ENCODE peak calls at places on chromosomes 11 and 22, in four cellular contexts. Q, H, J and O are unnamed samples. For H3K4me1, the result is how much of the 10 kb centered on the place peaks cover.

GRCh38 chr11:102530558-102530957 is at the start of gene MMP7:
- DNase-seq in J (no peak), H (no peak), Q (no peak), O (peak)

GRCh38 chr11:34239465-34240149 is 118.2 kb downstream of the ABTB2 start:
- DNase-seq in H (no peak), Q (no peak), J (no peak), O (no peak)

GRCh38 chr11:3614742-3615171 is 27.0 kb downstream of the ART5 start:
- DNase-seq in J (peak), Q (no peak), H (no peak), O (no peak)

GRCh38 chr11:9703280-9703679 is 39.4 kb downstream of the SWAP70 start:
- DNase-seq in Q (no peak), J (no peak), H (no peak), O (no peak)

GRCh38 chr22:50141462-50141861 is 29.1 kb upstream of the PANX2 start:
- DNase-seq in H (no peak), Q (no peak), J (no peak), O (no peak)

GRCh38 chr11:85483861-85484260 is 143.3 kb downstream of the DLG2 start:
- DNase-seq in H (no peak), Q (no peak), J (no peak), O (no peak)

GRCh38 chr11:91947215-91947614 is 277.4 kb upstream of the FAT3 start:
- DNase-seq in J (no peak), H (no peak), Q (no peak), O (no peak)

GRCh38 chr11:32210601-32211000 is 119.7 kb downstream of the RCN1 start:
- DNase-seq in Q (no peak), J (no peak), H (no peak), O (no peak)

GRCh38 chr11:74826901-74827300 is 78.3 kb downstream of the RNF169 start:
- DNase-seq in Q (no peak), J (no peak), H (no peak), O (peak)

GRCh38 chr11:57150454-57150917 is 31.3 kb upstream of the LRRC55 start:
- DNase-seq in J (no peak), Q (peak), H (no peak), O (no peak)

GRCh38 chr11:68341557-68342458 is 29.4 kb downstream of the LRP5 start:
- DNase-seq in J (no peak), Q (no peak), H (no peak), O (no peak)

GRCh38 chr11:1371377-1371776 is 18.4 kb upstream of the BRSK2 start:
- DNase-seq in H (no peak), J (no peak), Q (no peak), O (no peak)

GRCh38 chr11:62895501-62895900 is 14.8 kb downstream of the SLC3A2 start:
- DNase-seq in H (no peak), Q (no peak), J (no peak), O (no peak)

GRCh38 chr11:60348116-60348515 is 21.1 kb downstream of the MS4A6E start:
- DNase-seq in Q (no peak), H (no peak), J (no peak), O (no peak)

GRCh38 chr11:33536178-33536577 is 164.4 kb downstream of the C11orf91 start:
- DNase-seq in J (no peak), Q (no peak), H (no peak), O (no peak)

GRCh38 chr22:36301851-36302250 is 48.9 kb downstream of the APOL1 start:
- DNase-seq in Q (no peak), J (no peak), H (no peak), O (no peak)

GRCh38 chr11:100928426-100928825 is 201.2 kb downstream of the PGR start:
- DNase-seq in J (no peak), H (no peak), Q (no peak), O (no peak)

GRCh38 chr11:46827995-46828394 is 18.1 kb downstream of the CKAP5 start:
- DNase-seq in J (no peak), H (no peak), Q (no peak), O (no peak)

GRCh38 chr22:37182101-37182948 is 5.7 kb downstream of the C1QTNF6 start:
- DNase-seq in Q (peak), J (no peak), H (no peak), O (peak)

DNA sequence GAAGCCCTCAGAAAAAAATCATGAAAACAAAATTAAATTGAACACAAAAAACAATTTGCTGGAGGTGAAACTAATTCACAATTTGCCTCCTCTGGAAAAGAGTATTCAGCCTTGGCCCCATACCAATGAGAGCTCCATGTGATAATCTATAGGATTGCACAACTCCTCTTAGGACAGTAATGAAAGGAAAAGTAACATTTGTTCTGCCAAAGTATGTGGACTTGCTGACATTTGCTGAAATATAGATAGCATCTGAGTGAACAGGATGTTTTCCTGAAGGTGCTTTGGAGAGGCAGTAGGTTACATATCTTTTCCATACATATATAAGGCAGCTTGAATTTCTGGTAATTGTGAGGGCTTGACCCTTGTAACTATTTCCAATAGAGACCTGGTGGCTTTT is 122.8 kb downstream of the OR4C45 start:
- DNase-seq in H (no peak), J (no peak), Q (no peak), O (no peak)
- TF ChIP-seq RAD21 in H (no peak), J (no peak), Q (no peak), O (no peak)

DNA sequence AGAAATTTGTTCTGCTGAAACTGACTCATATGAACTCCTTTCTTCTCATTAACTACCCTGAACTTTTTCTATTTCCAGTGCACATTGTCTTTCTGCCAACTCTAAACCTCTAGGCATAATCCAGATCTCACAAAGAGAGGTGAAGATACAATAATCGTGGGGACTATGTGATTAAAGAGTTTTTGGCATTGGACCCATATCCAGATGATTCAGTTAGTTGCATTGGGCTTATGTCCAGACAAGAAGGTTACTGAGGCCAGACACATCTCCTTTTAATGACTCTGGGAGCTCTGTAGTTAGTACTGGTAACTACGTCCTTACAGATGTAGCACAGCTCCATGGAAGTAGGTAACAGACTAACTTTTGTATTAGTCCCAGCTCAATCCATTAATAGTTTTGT is 273.0 kb downstream of the CASP12 start:
- DNase-seq in Q (no peak), H (no peak), J (no peak), O (no peak)
- TF ChIP-seq JUNB in Q (no peak), H (no peak), J (no peak), O (no peak)

GRCh38 chr22:44632823-44633478 is 69.1 kb upstream of the PRR5 start:
- DNase-seq in H (no peak), Q (no peak), J (no peak), O (no peak)
- H3K4me1 ChIP-seq in H (under half), Q (under half), J (under half), O (under half)

DNA sequence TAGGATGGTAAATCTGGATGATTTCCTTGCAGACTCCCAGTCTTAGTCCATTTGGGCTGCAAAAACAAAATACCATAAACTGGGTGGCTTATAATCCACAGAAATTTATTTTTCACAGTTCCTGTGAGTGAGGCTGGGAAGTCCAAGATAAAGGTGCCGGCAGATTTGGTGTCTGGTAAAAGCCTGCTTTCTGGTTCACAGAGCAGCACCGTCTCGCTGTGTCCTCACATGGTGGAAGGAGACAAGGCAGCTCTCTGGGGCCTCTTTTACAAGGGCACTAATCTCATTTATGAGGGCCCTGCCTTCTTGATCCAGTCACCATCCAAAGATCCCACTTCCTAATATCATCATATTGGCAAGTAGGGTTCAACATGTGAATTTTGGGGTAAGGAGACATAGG is 8.9 kb downstream of the USP47 start:
- DNase-seq in H (no peak), Q (no peak), J (no peak), O (no peak)
- TF ChIP-seq RAD21 in H (no peak), Q (no peak), J (no peak), O (no peak)

DNA sequence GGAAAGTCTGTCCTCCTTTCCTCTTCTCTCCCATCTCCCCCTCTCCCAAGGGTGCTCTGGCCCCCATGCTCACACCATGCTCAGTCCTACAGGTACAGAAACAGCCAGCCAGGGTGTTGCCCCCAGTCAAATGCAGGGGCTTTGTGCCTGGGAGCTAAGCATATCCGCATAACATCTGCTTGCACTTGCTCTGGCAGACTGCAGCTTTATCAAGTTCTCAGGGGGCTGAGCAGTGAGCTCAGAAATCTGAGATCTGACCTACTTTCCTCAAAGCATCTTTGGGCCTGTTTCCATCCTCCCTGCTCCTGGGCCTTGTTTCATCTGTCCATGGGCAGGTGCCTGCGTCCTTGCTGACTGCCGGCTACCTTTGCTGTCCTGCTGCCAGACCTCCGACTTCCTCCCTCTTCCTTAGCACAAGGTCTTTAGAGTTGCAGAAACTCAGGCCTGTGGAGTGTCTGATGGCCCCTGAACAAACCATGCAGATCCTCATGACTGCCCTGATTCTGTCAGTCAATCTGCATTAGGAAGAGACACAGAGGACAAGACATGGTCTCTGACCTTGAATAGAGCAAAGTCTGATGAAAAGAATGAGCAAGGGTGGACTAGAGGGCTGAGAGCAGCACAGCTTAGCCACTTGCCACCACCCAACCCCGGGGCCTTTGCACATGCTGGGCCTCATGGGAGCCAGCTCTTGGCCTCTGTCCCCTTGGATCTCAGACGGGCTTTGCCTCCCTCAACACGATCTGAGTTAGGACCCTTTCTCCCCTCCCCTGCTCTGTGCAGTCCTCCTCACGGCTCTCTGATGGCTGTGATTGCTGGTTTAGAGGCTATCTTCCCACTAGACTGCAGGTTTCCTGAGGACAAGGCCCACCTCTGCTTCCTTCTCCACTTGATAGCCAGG is 131.4 kb upstream of the B3GAT1 start:
- DNase-seq in H (no peak), J (no peak), Q (no peak), O (no peak)
- TF ChIP-seq JUNB in H (no peak), J (no peak), Q (no peak), O (no peak)

DNA sequence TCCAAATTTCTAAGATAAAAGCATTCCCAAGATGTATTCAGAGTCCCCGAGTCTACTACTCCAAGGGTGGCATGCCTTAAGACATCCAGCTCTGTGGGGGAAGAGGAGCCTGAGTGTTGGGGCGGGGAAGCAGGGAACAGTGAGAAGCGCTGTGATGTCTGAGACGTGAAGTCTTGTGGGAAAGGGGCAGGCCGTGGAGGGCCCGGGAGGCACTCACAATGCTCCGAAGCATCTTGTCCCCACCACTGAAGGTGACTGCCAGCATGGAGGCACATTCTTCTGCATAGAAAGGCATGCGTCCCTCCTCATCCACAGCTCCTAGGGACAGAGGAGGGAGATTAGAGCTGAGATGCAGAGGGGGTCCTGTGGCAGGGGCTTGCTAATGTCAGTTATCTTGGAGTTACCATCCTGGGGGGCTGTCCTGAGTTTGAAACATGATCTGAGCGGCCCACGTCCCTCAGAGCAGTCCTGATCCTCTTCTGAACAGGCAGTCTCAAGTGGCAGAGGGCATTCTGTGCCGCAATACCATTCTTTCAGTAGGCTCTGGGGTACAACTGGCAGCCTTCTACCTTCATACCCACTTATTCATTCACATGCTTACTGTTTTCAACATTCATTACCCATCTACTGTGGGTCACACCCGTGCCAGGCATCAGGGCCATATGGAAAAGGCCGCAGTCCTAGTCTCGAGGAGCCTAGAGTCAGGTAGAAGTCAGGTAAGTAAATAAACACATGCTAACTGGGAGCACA is 8.7 kb downstream of the PCSK7 start:
- DNase-seq in H (no peak), J (no peak), Q (no peak), O (no peak)
- H3K4me1 ChIP-seq in H (under half), J (under half), Q (half or more), O (under half)

GRCh38 chr22:22073769-22074561 is 91.4 kb upstream of the TOP3B start:
- DNase-seq in Q (no peak), J (no peak), H (no peak), O (no peak)
- TF ChIP-seq RAD21 in Q (no peak), J (no peak), H (no peak), O (no peak)